ENCODE peak calls at places on chromosomes 13 and 19, in nine cellular contexts. A is stimulated activated CD8-positive, alpha-beta memory T cell treated with anti-CD3 and anti-CD28 coated beads, Interleukin-2, amount 100 ng/mL, for 48 hours; Y is SJSA1; D is choroid plexus epithelial cell; T is hepatocyte; Z is amygdala; V is stimulated activated CD4-positive, alpha-beta T cell treated with anti-CD3 and anti-CD28 coated beads, TNF-alpha, amount 100 ng/mL, for 1 hour; X is mucosa of gallbladder; R is substantia nigra. S is an unnamed sample.

GRCh38 chr13:93740334-93740733 is 513.7 kb downstream of the GPC6 start:
- DNase-seq in A (no peak), Y (peak; percentile 91), D (no peak), T (no peak), Z (no peak), V (no peak), X (no peak), R (no peak), S (no peak)

GRCh38 chr13:50989476-50989875 is 79.9 kb downstream of the RNASEH2B start:
- DNase-seq in A (no peak), Y (no peak), D (peak; percentile 50), T (peak; percentile 57), Z (peak; percentile 20), V (no peak), X (no peak), R (no peak), S (no peak)

GRCh38 chr19:7908078-7908699 is 4.5 kb downstream of the MAP2K7 start:
- DNase-seq in A (no peak), Y (no peak), D (no peak), T (no peak), Z (no peak), V (no peak), X (no peak), R (no peak), S (no peak)

GRCh38 chr13:107295391-107296157 is 727.6 kb upstream of the ARGLU1 start:
- DNase-seq in A (no peak), Y (no peak), D (no peak), T (no peak), Z (no peak), V (no peak), X (no peak), R (no peak), S (no peak)

GRCh38 chr13:111336666-111337065 is 16.2 kb downstream of the TEX29 start:
- DNase-seq in A (no peak), Y (no peak), D (peak; percentile 4), T (peak; percentile 40), Z (no peak), V (no peak), X (no peak), R (no peak), S (no peak)

GRCh38 chr19:1574763-1575162 is 6.6 kb upstream of the MEX3D start:
- DNase-seq in A (no peak), Y (no peak), D (no peak), T (no peak), Z (no peak), V (no peak), X (no peak), R (no peak), S (no peak)

GRCh38 chr13:99834246-99834645 is 137.3 kb downstream of the ZIC5 start:
- DNase-seq in A (no peak), Y (no peak), D (no peak), T (no peak), Z (no peak), V (no peak), X (no peak), R (no peak), S (no peak)

GRCh38 chr19:17365361-17365760 is 11.8 kb downstream of the PLVAP start:
- DNase-seq in A (no peak), Y (no peak), D (no peak), T (no peak), Z (no peak), V (no peak), X (no peak), R (no peak), S (no peak)

GRCh38 chr19:3133793-3134116 is 2.1 kb upstream of the GNA15 start:
- DNase-seq in A (no peak), Y (no peak), D (no peak), T (no peak), Z (no peak), V (no peak), X (no peak), R (no peak), S (no peak)

GRCh38 chr13:77701305-77701704 is 3.8 kb downstream of the SLAIN1 start:
- DNase-seq in A (no peak), Y (no peak), D (no peak), T (no peak), Z (no peak), V (no peak), X (no peak), R (no peak), S (no peak)